ENCODE peak calls at places on chromosomes 2 and 18, in six cellular contexts. T is CD8-positive, alpha-beta T cell; H is H7; P is colonic mucosa; E is heart right ventricle; M is tibial artery. U is an unnamed sample.

GRCh38 chr18:79336556-79337142 is 59.1 kb upstream of the NFATC1 start:
- DNase-seq in T (no peak), H (no peak), P (no peak), E (no peak), M (no peak), U (no peak)

GRCh38 chr18:79584491-79585394 is 94.9 kb upstream of the CTDP1 start:
- DNase-seq in T (no peak), H (no peak), P (no peak), E (no peak), M (peak; percentile 14), U (no peak)

GRCh38 chr2:129431881-129432280 is 547.6 kb upstream of the RAB6C start:
- DNase-seq in T (no peak), H (no peak), P (no peak), E (no peak), M (no peak), U (no peak)

GRCh38 chr2:106098081-106098480 is 96.0 kb downstream of the UXS1 start:
- DNase-seq in T (peak; percentile 25), H (no peak), P (no peak), E (no peak), M (no peak), U (peak; percentile 62)

GRCh38 chr2:172865422-172865821 is 129.8 kb downstream of the RAPGEF4 start:
- DNase-seq in T (no peak), H (no peak), P (no peak), E (no peak), M (no peak), U (peak; percentile 62)

GRCh38 chr2:105038383-105039061 is 653 bp downstream of the MRPS9 start:
- DNase-seq in T (no peak), H (peak; percentile 4), P (peak; percentile 39), E (no peak), M (no peak), U (no peak)

GRCh38 chr2:49903471-49903870 is 749.2 kb upstream of the FSHR start:
- DNase-seq in T (no peak), H (no peak), P (no peak), E (no peak), M (no peak), U (no peak)

GRCh38 chr2:3745901-3746300 is 42.5 kb downstream of the DCDC2C start:
- DNase-seq in T (no peak), H (no peak), P (no peak), E (no peak), M (no peak), U (no peak)

GRCh38 chr18:8175486-8176061 is 433.7 kb upstream of the RAB12 start:
- DNase-seq in T (no peak), H (no peak), P (no peak), E (no peak), M (no peak), U (no peak)

GRCh38 chr2:232886632-232887031 is 16.6 kb downstream of the SNORC start:
- DNase-seq in T (no peak), H (peak; percentile 34), P (no peak), E (no peak), M (no peak), U (no peak)

GRCh38 chr2:42638080-42638784 is 69.8 kb downstream of the MTA3 start:
- DNase-seq in T (no peak), H (no peak), P (no peak), E (no peak), M (no peak), U (no peak)

GRCh38 chr2:42636956-42637355 is 68.5 kb downstream of the MTA3 start:
- DNase-seq in T (no peak), H (no peak), P (no peak), E (no peak), M (no peak), U (no peak)

GRCh38 chr2:42645551-42645950 is 77.1 kb downstream of the MTA3 start:
- DNase-seq in T (no peak), H (no peak), P (no peak), E (no peak), M (no peak), U (no peak)

GRCh38 chr2:42639340-42640077 is 71.1 kb downstream of the MTA3 start:
- DNase-seq in T (no peak), H (no peak), P (no peak), E (no peak), M (no peak), U (no peak)

GRCh38 chr2:42640261-42640660 is 71.8 kb downstream of the MTA3 start:
- DNase-seq in T (no peak), H (no peak), P (no peak), E (no peak), M (no peak), U (no peak)
- H3K36me3 ChIP-seq in T (no peaks in the 10 kb centered on the region), H (peaks cover 11% of the 10 kb centered on the region), P (no peaks in the 10 kb centered on the region), E (no peaks in the 10 kb centered on the region), M (peaks cover 11% of the 10 kb centered on the region), U (peaks cover 12% of the 10 kb centered on the region)

DNA sequence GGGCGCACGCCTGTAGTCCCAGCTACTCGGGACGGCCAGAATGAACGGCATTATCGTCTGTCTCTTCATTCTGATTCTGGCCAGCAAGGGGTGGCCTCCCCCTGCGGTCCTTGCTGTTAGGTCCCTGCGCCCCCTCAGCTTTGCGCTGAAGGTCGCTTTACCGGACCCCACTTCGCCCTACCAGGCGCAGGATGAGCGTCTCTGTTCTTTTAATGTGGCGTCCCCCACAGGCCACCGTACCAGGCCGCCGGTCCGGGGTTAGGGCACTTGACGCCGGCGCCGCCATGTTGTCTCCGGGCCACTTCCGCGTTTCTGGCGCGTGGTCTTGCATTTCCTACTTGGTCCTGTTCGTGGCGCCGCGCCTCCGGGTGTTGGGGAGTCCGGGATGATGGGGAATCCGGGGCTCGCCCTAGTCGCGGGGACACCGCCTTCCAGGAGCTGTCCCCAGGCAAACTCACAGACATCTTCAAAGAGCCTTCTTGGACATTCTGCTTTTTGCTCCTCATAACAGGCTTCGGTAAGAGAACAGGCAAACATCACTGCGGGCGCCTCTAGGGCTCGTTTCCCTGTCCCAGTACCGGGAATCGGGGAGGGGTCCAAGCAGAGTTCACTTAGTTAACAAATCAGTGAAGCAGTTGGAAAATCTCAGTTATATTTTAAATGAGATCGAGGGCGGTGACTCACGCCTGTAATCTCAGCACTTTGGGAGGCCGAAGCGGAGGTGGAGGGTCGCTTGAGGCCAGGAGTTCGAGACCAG is 8.5 kb upstream of the NARS1 start:
- DNase-seq in T (peak; percentile 93), H (peak; percentile 95), P (peak; percentile 98), E (peak; percentile 97), M (peak; percentile 99), U (peak; percentile 99)
- H3K36me3 ChIP-seq in T (no peaks in the 10 kb centered on the region), H (no peaks in the 10 kb centered on the region), P (no peaks in the 10 kb centered on the region), E (no peaks in the 10 kb centered on the region), M (no peaks in the 10 kb centered on the region), U (no peaks in the 10 kb centered on the region)

GRCh38 chr2:15615310-15615920 is 23.7 kb downstream of the DDX1 start:
- DNase-seq in T (no peak), H (no peak), P (no peak), E (no peak), M (no peak), U (no peak)

GRCh38 chr2:15618449-15618855 is 26.8 kb downstream of the DDX1 start:
- DNase-seq in T (no peak), H (no peak), P (no peak), E (no peak), M (no peak), U (no peak)

GRCh38 chr2:15617778-15618448 is 26.2 kb downstream of the DDX1 start:
- DNase-seq in T (no peak), H (no peak), P (no peak), E (no peak), M (no peak), U (no peak)

GRCh38 chr2:15616429-15616828 is 24.8 kb downstream of the DDX1 start:
- DNase-seq in T (no peak), H (no peak), P (no peak), E (no peak), M (no peak), U (no peak)

GRCh38 chr2:15616850-15617777 is 25.4 kb downstream of the DDX1 start:
- DNase-seq in T (no peak), H (no peak), P (no peak), E (no peak), M (no peak), U (no peak)
- H3K36me3 ChIP-seq in T (peaks cover 38% of the 10 kb centered on the region), H (peaks cover 13% of the 10 kb centered on the region), P (peaks cover 14% of the 10 kb centered on the region), E (no peaks in the 10 kb centered on the region), M (peaks cover 80% of the 10 kb centered on the region), U (peaks cover 91% of the 10 kb centered on the region)

GRCh38 chr2:29774624-29775023 is 146.8 kb downstream of the ALK start:
- DNase-seq in T (no peak), H (no peak), P (no peak), E (no peak), M (no peak), U (no peak)
- H3K36me3 ChIP-seq in T (no peaks in the 10 kb centered on the region), H (no peaks in the 10 kb centered on the region), P (no peaks in the 10 kb centered on the region), E (no peaks in the 10 kb centered on the region), M (no peaks in the 10 kb centered on the region), U (no peaks in the 10 kb centered on the region)

DNA sequence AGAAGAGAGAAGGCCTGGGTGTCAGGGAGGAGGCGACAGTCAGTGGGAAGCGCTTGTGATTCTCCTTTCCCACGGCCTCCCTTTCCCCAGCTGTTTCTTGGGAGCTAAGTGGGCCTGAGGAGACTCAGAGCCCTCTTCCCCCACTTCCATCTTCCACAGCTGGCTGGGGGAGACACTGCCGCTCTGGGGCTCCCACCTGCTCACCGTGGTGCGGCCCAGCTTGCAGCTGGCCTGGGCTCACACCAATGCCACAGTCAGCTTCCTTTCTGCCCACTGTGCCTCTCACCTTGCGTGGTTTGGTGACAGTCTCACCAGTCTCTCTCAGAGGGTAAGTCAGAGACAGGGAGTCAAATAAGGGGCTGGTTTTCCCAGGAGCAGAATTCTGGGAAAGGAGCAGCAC is 7.1 kb downstream of the TMEM214 start:
- DNase-seq in T (no peak), H (no peak), P (no peak), E (no peak), M (no peak), U (no peak)
- H3K36me3 ChIP-seq in T (peaks cover 40% of the 10 kb centered on the region), H (peaks cover 61% of the 10 kb centered on the region), P (peaks cover 45% of the 10 kb centered on the region), E (peaks cover 22% of the 10 kb centered on the region), M (peaks cover 69% of the 10 kb centered on the region), U (peaks cover 69% of the 10 kb centered on the region)

GRCh38 chr2:199329024-199329423 is 128.7 kb downstream of the SATB2 start:
- DNase-seq in T (no peak), H (no peak), P (no peak), E (no peak), M (no peak), U (no peak)

GRCh38 chr2:199329466-199329865 is 128.3 kb downstream of the SATB2 start:
- DNase-seq in T (no peak), H (no peak), P (no peak), E (no peak), M (no peak), U (no peak)

DNA sequence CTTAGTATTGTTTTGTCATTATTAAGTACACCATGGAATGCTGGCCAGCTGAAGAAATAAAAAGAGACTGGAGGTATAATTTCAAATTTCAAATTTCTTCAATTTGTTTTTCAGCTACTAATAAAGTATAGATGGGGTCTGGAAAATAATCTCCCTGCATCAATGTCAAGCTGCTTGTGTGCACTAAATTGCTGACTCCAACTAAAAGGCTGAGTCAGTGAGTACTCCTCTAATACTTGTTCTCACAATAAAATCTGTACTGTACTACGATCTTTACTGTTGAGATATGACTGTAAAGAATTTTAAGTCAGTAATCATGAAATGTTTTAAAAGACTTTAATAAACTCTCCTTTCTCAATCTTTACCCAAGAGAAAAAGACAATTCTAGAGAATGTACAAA is 131.9 kb downstream of the SATB2 start:
- DNase-seq in T (no peak), H (no peak), P (no peak), E (no peak), M (no peak), U (no peak)
- H3K36me3 ChIP-seq in T (no peaks in the 10 kb centered on the region), H (no peaks in the 10 kb centered on the region), P (peaks cover 4% of the 10 kb centered on the region), E (no peaks in the 10 kb centered on the region), M (no peaks in the 10 kb centered on the region), U (no peaks in the 10 kb centered on the region)

GRCh38 chr2:8805278-8806045 is 32.0 kb downstream of the KIDINS220 start:
- DNase-seq in T (no peak), H (no peak), P (no peak), E (no peak), M (no peak), U (no peak)
- H3K36me3 ChIP-seq in T (peaks cover 17% of the 10 kb centered on the region), H (no peaks in the 10 kb centered on the region), P (no peaks in the 10 kb centered on the region), E (no peaks in the 10 kb centered on the region), M (peaks cover 73% of the 10 kb centered on the region), U (peaks cover 39% of the 10 kb centered on the region)

U was measured in esophagus muscularis mucosa.